ENCODE peak calls at places on chromosomes 7 and 10, in four cellular contexts. Z is naive thymus-derived CD4-positive, alpha-beta T cell; M is activated CD4-positive, alpha-beta T cell treated with anti-CD3 and anti-CD28 coated beads, Interleukin-2, amount 50 U/mL, for 24 hours; V is right lobe of liver. C is an unnamed sample.

GRCh38 chr10:127872871-127873600 is 19.7 kb downstream of the CLRN3 start:
- DNase-seq in Z (no peak), M (no peak), V (peak), C (no peak)

GRCh38 chr10:23994459-23995046 is 214.4 kb upstream of the KIAA1217 start:
- DNase-seq in Z (no peak), M (no peak), V (no peak), C (no peak)

GRCh38 chr10:48309711-48310226 is 3.3 kb downstream of the MAPK8 start:
- DNase-seq in Z (no peak), M (no peak), V (no peak), C (no peak)

GRCh38 chr10:114346176-114347031 is 57.9 kb downstream of the AFAP1L2 start:
- DNase-seq in Z (no peak), M (no peak), V (no peak), C (no peak)

GRCh38 chr10:14413583-14413982 is 82.9 kb upstream of the FRMD4A start:
- DNase-seq in Z (no peak), M (no peak), V (no peak), C (no peak)

GRCh38 chr10:74223755-74224530 is 72.9 kb downstream of the ADK start:
- DNase-seq in Z (no peak), M (no peak), V (no peak), C (no peak)

GRCh38 chr7:44394112-44394447 is 68.7 kb upstream of the CAMK2B start:
- DNase-seq in Z (no peak), M (no peak), V (no peak), C (no peak)

GRCh38 chr10:88538038-88538437 is 45.1 kb downstream of the RNLS start:
- DNase-seq in Z (no peak), M (no peak), V (no peak), C (no peak)

GRCh38 chr7:99267530-99268360 is 4.9 kb upstream of the MYH16 start:
- DNase-seq in Z (no peak), M (no peak), V (no peak), C (no peak)

GRCh38 chr7:156460861-156461632 is 179.5 kb upstream of the RNF32 start:
- DNase-seq in Z (no peak), M (no peak), V (no peak), C (no peak)

GRCh38 chr10:2676455-2676854 is 390.9 kb upstream of the PFKP start:
- DNase-seq in Z (no peak), M (no peak), V (no peak), C (no peak)

GRCh38 chr10:101749511-101750016 is 26.4 kb downstream of the FGF8 start:
- DNase-seq in Z (no peak), M (no peak), V (no peak), C (no peak)